ENCODE peak calls at places on chromosomes 2 and 18, in seven cellular contexts. I, K, X, B, Q, V and O are unnamed samples.

GRCh38 chr2:199757466-199757865 is 93.5 kb downstream of the FTCDNL1 start:
- DNase-seq in Q (no peak), V (no peak), I (peak; percentile 16), B (no peak), K (peak; percentile 66), X (no peak), O (no peak)

GRCh38 chr2:70069049-70069448 is 18.2 kb upstream of the PCBP1 start:
- DNase-seq in B (no peak), Q (peak; percentile 83), V (no peak), K (no peak), I (peak; percentile 45), X (no peak), O (peak; percentile 19)

GRCh38 chr2:42931147-42931817 is 138.9 kb upstream of the HAAO start:
- DNase-seq in Q (no peak), I (no peak), K (no peak), B (no peak), V (no peak), X (peak; percentile 32), O (no peak)

GRCh38 chr2:164617466-164617865 is 3.8 kb downstream of the GRB14 start:
- DNase-seq in V (peak; percentile 13), K (no peak), I (peak; percentile 73), Q (no peak), X (no peak), B (no peak), O (no peak)

GRCh38 chr2:237525559-237526157 is 38.6 kb downstream of the MLPH start:
- DNase-seq in K (no peak), I (no peak), V (no peak), X (no peak), Q (no peak), B (no peak), O (no peak)

GRCh38 chr2:168211664-168212163 is 35.7 kb downstream of the STK39 start:
- DNase-seq in V (peak; percentile 39), K (no peak), I (peak; percentile 47), Q (no peak), B (no peak), X (no peak), O (no peak)

GRCh38 chr2:122451697-122452096 is 696.2 kb downstream of the TSN start:
- DNase-seq in Q (no peak), K (no peak), B (no peak), X (no peak), V (no peak), I (no peak), O (no peak)

GRCh38 chr2:178227187-178227586 is 32.9 kb downstream of the OSBPL6 start:
- DNase-seq in X (no peak), Q (no peak), K (no peak), V (peak; percentile 81), I (peak; percentile 73), B (no peak), O (no peak)

GRCh38 chr2:26733343-26733742 is 30.7 kb upstream of the SLC35F6 start:
- DNase-seq in X (no peak), I (no peak), K (no peak), B (no peak), Q (no peak), V (no peak), O (no peak)

GRCh38 chr2:193584522-193584938 is 1389.8 kb upstream of the TMEFF2 start:
- DNase-seq in V (peak; percentile 62), B (no peak), K (no peak), I (peak; percentile 37), X (peak; percentile 49), Q (no peak), O (no peak)

GRCh38 chr2:98736464-98736889 is 5.5 kb upstream of the MGAT4A start:
- DNase-seq in B (no peak), V (peak; percentile 86), Q (no peak), K (no peak), X (no peak), I (peak; percentile 4), O (peak; percentile 17)

GRCh38 chr18:6210349-6211173 is 204.2 kb downstream of the L3MBTL4 start:
- DNase-seq in B (no peak), I (no peak), X (no peak), K (no peak), Q (no peak), V (no peak), O (no peak)

GRCh38 chr2:239441724-239442123 is 40.9 kb upstream of the HDAC4 start:
- DNase-seq in I (no peak), Q (no peak), B (no peak), X (no peak), K (no peak), V (no peak), O (no peak)

GRCh38 chr18:51196811-51197660 is 445 bp downstream of the MEX3C start:
- DNase-seq in V (no peak), Q (no peak), K (peak; percentile 82), B (no peak), X (peak; percentile 55), I (peak; percentile 59), O (peak; percentile 40)

GRCh38 chr2:232170391-232170790 is 208.2 kb upstream of the ALPP start:
- DNase-seq in K (no peak), V (no peak), X (no peak), B (no peak), Q (no peak), I (no peak), O (no peak)

GRCh38 chr18:36658611-36659010 is 170.2 kb downstream of the TPGS2 start:
- DNase-seq in X (no peak), I (no peak), K (no peak), B (no peak), Q (no peak), V (no peak), O (no peak)

GRCh38 chr2:228927028-228928010 is 343.8 kb downstream of the PID1 start:
- DNase-seq in B (no peak), I (no peak), K (no peak), Q (no peak), V (peak; percentile 44), X (no peak), O (peak; percentile 65)

GRCh38 chr18:69817335-69817935 is 130.2 kb downstream of the CD226 start:
- DNase-seq in Q (no peak), V (peak; percentile 66), B (peak; percentile 9), X (no peak), I (peak; percentile 87), K (no peak), O (peak; percentile 57)

GRCh38 chr18:56676639-56677038 is 25.5 kb downstream of the WDR7 start:
- DNase-seq in Q (no peak), X (peak; percentile 5), I (no peak), V (no peak), B (no peak), K (no peak), O (no peak)

DNA sequence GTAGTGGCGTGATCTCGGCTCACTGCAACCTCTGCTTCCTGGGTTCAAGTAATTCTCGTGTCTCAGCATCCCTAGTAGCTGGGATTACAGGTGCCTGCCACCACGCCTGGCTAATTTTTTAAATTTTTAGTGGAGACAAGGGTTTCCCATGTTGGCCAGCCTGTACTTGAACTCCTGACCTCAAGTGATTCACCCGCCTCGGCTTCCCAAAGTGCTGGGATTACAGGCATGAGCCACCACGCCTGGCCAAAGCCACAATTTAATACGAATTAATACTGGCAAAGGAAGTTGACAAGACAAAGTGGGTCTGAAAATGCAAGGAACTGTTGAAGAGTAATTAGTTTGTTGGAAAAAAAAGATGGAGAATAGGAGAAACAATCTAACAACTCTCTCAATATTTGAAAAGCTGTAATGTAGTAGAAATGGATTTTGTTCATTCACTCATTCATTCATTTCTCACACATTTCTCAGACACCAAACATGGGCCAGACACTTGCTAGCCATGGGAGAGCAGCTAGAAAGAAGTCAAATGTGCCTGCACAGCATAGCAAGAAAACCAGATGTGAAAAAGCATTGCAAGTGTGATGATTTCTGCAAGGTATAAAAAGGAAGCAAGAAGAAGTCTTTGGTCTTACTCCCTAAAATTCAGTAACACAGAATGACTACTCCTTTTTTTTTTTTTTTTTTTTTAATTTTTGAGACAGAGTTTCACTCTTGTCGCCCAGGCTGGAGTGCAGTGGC is 39.4 kb upstream of the ATL2 start:
- DNase-seq in Q (no peak), K (no peak), X (no peak), V (no peak), B (no peak), I (peak; percentile 20), O (no peak)
- H3K4me3 ChIP-seq in Q (no peak overlapping the region), K (no peak overlapping the region), X (no peak overlapping the region), V (no peak overlapping the region), B (no peak overlapping the region), I (no peak overlapping the region), O (no peak overlapping the region)

GRCh38 chr2:88967844-88968243 is 276.4 kb downstream of the RPIA start:
- DNase-seq in B (no peak), I (no peak), K (no peak), Q (no peak), V (peak; percentile 49), X (peak; percentile 21), O (no peak)
- TF ChIP-seq CTCF in B (peak; percentile 30), I (peak; percentile 10), K (no peak), Q (no peak), V (peak; percentile 62), X (peak; percentile 12), O (peak; percentile 23)

GRCh38 chr2:37672870-37673184 is 1.4 kb upstream of the CDC42EP3 start:
- DNase-seq in X (no peak), I (no peak), K (no peak), B (no peak), Q (no peak), V (no peak), O (no peak)
- H3K4me3 ChIP-seq in X (peak overlapping the region; percentile 90), I (peak overlapping the region; percentile 94), K (peak overlapping the region; percentile 98), B (peak overlapping the region; percentile 91), Q (peak overlapping the region; percentile 87), V (peak overlapping the region; percentile 90), O (peak overlapping the region; percentile 93)

GRCh38 chr2:160425794-160426193 is 67.8 kb downstream of the RBMS1 start:
- DNase-seq in V (no peak), B (no peak), Q (no peak), I (no peak), X (no peak), K (no peak), O (peak; percentile 41)

GRCh38 chr2:160429248-160430000 is 64.2 kb downstream of the RBMS1 start:
- DNase-seq in B (no peak), K (no peak), V (peak; percentile 89), X (peak; percentile 45), Q (no peak), I (peak; percentile 62), O (peak; percentile 78)

GRCh38 chr2:160426604-160427003 is 67.0 kb downstream of the RBMS1 start:
- DNase-seq in Q (no peak), B (no peak), V (no peak), X (peak; percentile 40), I (no peak), K (no peak), O (no peak)

GRCh38 chr2:160428425-160428763 is 65.2 kb downstream of the RBMS1 start:
- DNase-seq in I (no peak), Q (no peak), V (no peak), B (no peak), K (no peak), X (no peak), O (no peak)

DNA sequence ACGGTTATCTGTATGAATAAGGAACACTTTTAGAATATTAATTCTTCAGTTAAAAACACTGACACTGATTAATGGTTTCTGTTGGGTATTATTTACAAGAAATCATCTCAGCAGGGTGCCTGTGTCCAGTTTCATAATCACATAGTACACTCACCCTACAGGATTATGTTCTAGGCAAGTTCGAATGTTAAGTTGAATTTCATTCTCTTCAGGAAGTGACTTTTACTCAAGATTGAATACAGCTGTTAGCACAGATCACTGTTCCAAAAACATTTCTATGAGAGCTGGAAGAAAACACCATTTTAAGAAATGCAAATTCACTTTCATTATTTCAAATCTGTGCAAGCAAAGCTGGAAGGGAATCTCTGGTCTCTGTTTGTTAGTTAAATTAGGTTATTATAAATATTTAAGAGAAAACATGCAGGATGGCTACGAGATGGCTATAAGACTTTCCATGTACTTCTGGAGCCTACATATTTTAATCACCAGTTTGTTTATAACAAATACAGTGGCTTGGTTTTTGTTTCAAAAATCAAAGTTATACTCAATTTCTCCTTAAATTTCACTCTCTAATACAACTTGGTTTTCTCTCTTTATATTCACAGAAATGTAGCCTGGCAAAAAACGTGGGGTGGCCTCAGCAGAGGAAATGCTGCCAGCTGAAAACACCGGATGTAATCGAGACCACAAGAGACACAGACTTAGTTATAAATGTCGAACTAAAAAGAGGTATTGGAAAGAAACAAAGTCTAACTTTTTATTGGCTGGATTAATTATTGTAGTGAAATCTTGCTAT is 65.8 kb downstream of the RBMS1 start:
- DNase-seq in K (no peak), I (peak; percentile 72), X (no peak), B (no peak), V (no peak), Q (no peak), O (peak; percentile 93)
- TF ChIP-seq CTCF in K (no peak), I (no peak), X (no peak), B (no peak), V (no peak), Q (no peak), O (no peak)